ENCODE peak calls at places on chromosome 9, in four cellular contexts. G is spleen, F is transverse colon, J is stomach. Q is an unnamed sample.

GRCh38 chr9:72312563-72312962 is 52.4 kb downstream of the ZFAND5 start:
- DNase-seq in G (no peak), F (no peak), J (no peak), Q (no peak)

GRCh38 chr9:110638381-110638954 is 30.1 kb upstream of the MUSK start:
- DNase-seq in G (no peak), F (no peak), J (no peak), Q (no peak)

GRCh38 chr9:77131411-77131810 is 45.9 kb upstream of the VPS13A start:
- DNase-seq in G (no peak), F (no peak), J (no peak), Q (no peak)

GRCh38 chr9:118444403-118444802 is 740.2 kb downstream of the TLR4 start:
- DNase-seq in G (no peak), F (no peak), J (no peak), Q (no peak)

GRCh38 chr9:27377811-27378345 is 80.9 kb upstream of the EQTN start:
- DNase-seq in G (no peak), F (no peak), J (no peak), Q (no peak)

GRCh38 chr9:75892168-75892901 is 1.9 kb downstream of the PCSK5 start:
- DNase-seq in G (no peak), F (peak; percentile 70), J (no peak), Q (no peak)

GRCh38 chr9:131116281-131117101 is 8.9 kb upstream of the NUP214 start:
- DNase-seq in G (no peak), F (no peak), J (no peak), Q (no peak)

GRCh38 chr9:91159664-91160121 is 202.0 kb downstream of the AUH start:
- DNase-seq in G (no peak), F (peak; percentile 70), J (peak; percentile 41), Q (no peak)

GRCh38 chr9:72615931-72616330 is 94.5 kb downstream of the TMC1 start:
- DNase-seq in G (no peak), F (no peak), J (no peak), Q (peak; percentile 4)

GRCh38 chr9:105700598-105701544 is 6.5 kb downstream of the TMEM38B start:
- DNase-seq in G (no peak), F (peak; percentile 34), J (no peak), Q (no peak)

GRCh38 chr9:135734616-135735144 is 32.7 kb downstream of the KCNT1 start:
- DNase-seq in G (no peak), F (no peak), J (no peak), Q (no peak)

GRCh38 chr9:135736265-135736978 is 34.4 kb downstream of the KCNT1 start:
- DNase-seq in G (no peak), F (no peak), J (no peak), Q (no peak)

GRCh38 chr9:135739271-135740220 is 37.6 kb downstream of the KCNT1 start:
- DNase-seq in G (no peak), F (no peak), J (no peak), Q (no peak)

GRCh38 chr9:135737840-135738521 is 36.0 kb downstream of the KCNT1 start:
- DNase-seq in G (no peak), F (no peak), J (no peak), Q (no peak)

DNA sequence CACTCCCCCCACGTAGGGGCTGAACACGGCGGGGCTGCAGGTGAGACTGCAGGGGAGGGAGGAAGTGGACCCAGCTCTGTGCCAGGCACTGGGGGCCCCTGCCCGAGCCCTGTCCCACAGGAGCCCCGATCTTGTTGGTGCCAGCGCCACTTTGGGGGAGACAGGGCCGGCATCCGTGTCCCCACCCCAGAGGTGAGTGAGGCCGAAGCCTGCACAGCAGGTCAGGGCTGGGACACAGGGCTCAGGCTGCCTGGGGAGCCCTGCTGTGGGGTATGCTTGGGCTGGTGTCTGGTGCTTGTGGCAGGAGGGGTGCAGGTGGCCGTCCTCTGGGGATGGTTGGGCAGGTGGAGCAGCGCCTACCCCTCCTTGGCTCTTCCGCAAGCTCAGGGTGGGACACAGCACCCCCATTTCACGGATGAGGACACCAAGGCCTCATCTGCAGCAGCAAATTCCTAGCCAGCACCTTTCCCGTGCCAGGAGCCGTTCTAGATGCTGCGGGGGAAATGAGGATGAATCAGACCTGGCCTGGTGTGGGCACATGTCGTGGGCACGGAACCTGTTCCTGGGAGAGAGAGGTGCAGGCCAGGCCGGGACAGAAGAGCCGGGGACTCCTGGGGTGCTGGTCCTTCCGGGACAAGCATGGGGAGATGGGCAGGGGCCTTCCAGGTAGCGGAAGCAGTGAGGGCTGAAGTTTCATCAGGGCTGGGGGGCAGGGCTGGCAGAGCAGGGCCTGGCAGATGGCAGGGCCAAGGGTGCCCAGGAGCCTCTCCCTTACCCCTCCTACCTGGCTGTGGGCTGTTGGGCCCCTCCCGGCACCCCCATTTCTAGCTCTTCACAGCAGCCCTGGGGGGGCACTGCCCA is 35.2 kb downstream of the KCNT1 start:
- DNase-seq in G (no peak), F (no peak), J (no peak), Q (no peak)
- TF ChIP-seq CTCF in G (no peak), F (no peak), J (no peak), Q (no peak)

DNA sequence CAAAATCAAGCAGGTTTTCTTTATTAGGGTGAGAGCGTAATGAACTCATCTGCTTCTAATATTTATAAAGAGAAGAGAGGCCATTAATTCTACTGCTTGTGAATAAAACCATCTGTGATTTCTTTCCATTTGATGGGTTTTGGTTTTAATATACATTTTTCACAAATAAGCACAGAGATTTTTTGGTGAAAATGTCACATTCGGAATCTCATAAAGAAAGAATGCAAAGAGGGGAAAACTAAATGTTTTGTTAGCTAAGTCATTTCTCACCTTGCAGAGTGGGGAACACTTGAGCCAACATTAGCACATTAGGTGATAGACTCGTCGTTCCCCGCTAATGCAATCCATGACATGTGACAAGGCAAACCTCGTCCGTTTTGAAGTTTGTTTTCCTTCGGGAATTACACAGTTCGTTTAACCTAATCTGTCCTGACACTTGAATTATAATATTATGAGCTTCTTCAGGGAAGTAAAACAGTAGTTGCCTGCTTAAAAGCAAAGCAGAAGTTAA is 95.9 kb upstream of the LMX1B start:
- DNase-seq in G (peak; percentile 6), F (no peak), J (no peak), Q (no peak)
- TF ChIP-seq POLR2AphosphoS5 in G (no peak), F (no peak), J (no peak), Q (no peak)

GRCh38 chr9:98047002-98047401 is 9.5 kb upstream of the NANS start:
- DNase-seq in G (no peak), F (no peak), J (no peak), Q (no peak)

GRCh38 chr9:98046161-98046543 is 10.4 kb upstream of the NANS start:
- DNase-seq in G (no peak), F (no peak), J (no peak), Q (no peak)

GRCh38 chr9:98043921-98044320 is 12.6 kb upstream of the NANS start:
- DNase-seq in G (no peak), F (no peak), J (no peak), Q (no peak)

GRCh38 chr9:98049668-98050067 is 6.9 kb upstream of the NANS start:
- DNase-seq in G (no peak), F (no peak), J (no peak), Q (no peak)

DNA sequence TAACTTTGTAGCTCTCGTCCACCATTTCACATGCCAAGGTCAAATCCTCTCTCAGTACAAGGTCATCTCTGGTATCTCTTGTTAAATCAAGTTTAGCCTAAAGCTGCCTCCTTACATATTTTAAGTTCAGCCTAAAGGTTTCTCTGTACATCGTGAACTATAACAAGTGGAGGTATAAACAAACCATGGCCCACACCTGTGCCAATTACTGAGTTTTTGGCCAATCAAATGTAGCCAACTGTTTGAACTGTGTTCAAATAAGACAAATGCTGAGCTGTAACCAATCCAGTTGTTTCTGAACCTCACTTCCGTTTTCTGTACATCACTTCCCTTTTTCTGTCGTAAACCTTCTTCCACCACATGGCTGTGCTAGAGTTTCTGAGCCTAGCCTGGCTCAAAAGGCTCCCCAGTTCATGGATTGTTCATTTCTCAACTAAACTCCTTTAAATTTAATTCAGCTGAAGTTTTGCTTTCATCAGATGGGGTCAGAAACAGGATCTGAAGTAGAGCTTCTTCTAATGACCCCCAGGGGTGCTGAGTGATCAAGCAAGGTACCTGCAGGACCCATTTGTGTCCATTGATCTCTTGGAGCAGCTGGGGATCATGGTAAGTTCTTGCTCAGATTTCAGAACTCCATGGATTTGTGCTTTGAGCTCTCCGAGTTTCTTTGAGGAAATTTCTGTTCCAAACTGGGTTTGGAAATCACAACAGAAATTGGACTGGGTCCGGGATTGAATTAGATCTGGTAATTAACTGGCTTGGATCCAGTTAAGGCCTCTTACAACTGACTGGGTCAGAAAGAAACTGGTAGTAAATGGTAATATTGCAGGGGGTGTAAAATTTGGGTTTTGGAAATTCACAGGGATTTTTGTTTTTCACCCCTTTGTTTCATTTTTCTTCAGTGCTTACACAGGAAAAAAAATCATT is 11.0 kb upstream of the NANS start:
- DNase-seq in G (no peak), F (no peak), J (no peak), Q (no peak)
- TF ChIP-seq CTCF in G (no peak), F (no peak), J (no peak), Q (no peak)

GRCh38 chr9:89710689-89711088 is 105.9 kb downstream of the GADD45G start:
- DNase-seq in G (no peak), F (no peak), J (no peak), Q (no peak)
- TF ChIP-seq POLR2AphosphoS5 in G (no peak), F (no peak), J (peak; percentile 51), Q (no peak)

GRCh38 chr9:137301086-137301947 is 754 bp downstream of the NRARP start:
- DNase-seq in G (no peak), F (peak; percentile 26), J (peak; percentile 68), Q (no peak)
- TF ChIP-seq CTCF in G (no peak), F (no peak), J (no peak), Q (peak; percentile 18)

GRCh38 chr9:38176256-38176655 is 107.2 kb upstream of the SHB start:
- DNase-seq in G (no peak), F (no peak), J (no peak), Q (no peak)

GRCh38 chr9:38172601-38173000 is 103.6 kb upstream of the SHB start:
- DNase-seq in G (no peak), F (no peak), J (no peak), Q (no peak)

GRCh38 chr9:38175423-38175822 is 106.4 kb upstream of the SHB start:
- DNase-seq in G (no peak), F (no peak), J (no peak), Q (no peak)

GRCh38 chr9:38171926-38172325 is 102.9 kb upstream of the SHB start:
- DNase-seq in G (no peak), F (no peak), J (no peak), Q (no peak)

GRCh38 chr9:38171538-38171884 is 102.5 kb upstream of the SHB start:
- DNase-seq in G (no peak), F (no peak), J (no peak), Q (no peak)
- TF ChIP-seq POLR2AphosphoS5 in G (no peak), F (no peak), J (no peak), Q (no peak)

GRCh38 chr9:88659126-88659525 is 124.1 kb downstream of the NXNL2 start:
- DNase-seq in G (no peak), F (no peak), J (no peak), Q (no peak)

GRCh38 chr9:88663766-88664419 is 128.9 kb downstream of the NXNL2 start:
- DNase-seq in G (no peak), F (no peak), J (no peak), Q (peak; percentile 31)

GRCh38 chr9:88660611-88661010 is 125.6 kb downstream of the NXNL2 start:
- DNase-seq in G (no peak), F (no peak), J (no peak), Q (no peak)

GRCh38 chr9:88658311-88658822 is 123.4 kb downstream of the NXNL2 start:
- DNase-seq in G (no peak), F (no peak), J (no peak), Q (no peak)

DNA sequence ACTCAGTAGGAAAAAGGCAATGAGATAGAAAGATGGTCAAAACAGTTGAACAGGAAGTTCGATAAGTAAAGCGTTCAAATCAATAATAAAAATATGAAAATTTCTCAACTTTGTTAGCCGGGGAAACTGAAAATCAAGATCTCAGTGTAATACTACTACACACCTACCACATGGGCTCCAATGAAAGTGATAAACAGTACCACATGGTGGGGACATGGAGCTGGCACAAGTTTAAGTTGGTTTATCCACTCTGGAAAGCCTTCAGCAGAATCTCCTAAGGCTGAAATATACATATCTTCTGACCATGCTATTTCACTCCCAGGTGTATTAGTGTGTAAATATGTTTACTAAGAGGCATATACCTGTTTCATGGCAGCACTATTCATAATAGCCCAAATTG is 126.8 kb downstream of the NXNL2 start:
- DNase-seq in G (no peak), F (no peak), J (no peak), Q (no peak)
- TF ChIP-seq CTCF in G (no peak), F (no peak), J (no peak), Q (no peak)

Q was measured in esophagus muscularis mucosa.